ENCODE peak calls at places on chromosomes 3 and 15, in eight cellular contexts. One of them, this sample, is unnamed.

GRCh38 chr3:101988591-101988990 is 139.3 kb downstream of the NFKBIZ start:
- DNase-seq in neural crest cell: no peak
- DNase-seq in endothelial cell: no peak
- DNase-seq in PC-3: peak
- DNase-seq in BE2C: no peak
- DNase-seq in lower leg skin: no peak
- DNase-seq in hepatocyte: no peak
- DNase-seq in brain microvascular endothelial cell: no peak
- DNase-seq in this sample: no peak

GRCh38 chr3:101862453-101863165 is 13.3 kb downstream of the NFKBIZ start:
- DNase-seq in neural crest cell: no peak
- DNase-seq in endothelial cell: no peak
- DNase-seq in PC-3: peak
- DNase-seq in BE2C: no peak
- DNase-seq in lower leg skin: no peak
- DNase-seq in hepatocyte: no peak
- DNase-seq in brain microvascular endothelial cell: no peak
- DNase-seq in this sample: no peak

GRCh38 chr15:70378126-70379031 is 280.7 kb upstream of the TLE3 start:
- DNase-seq in neural crest cell: no peak
- DNase-seq in endothelial cell: no peak
- DNase-seq in PC-3: no peak
- DNase-seq in BE2C: no peak
- DNase-seq in lower leg skin: peak
- DNase-seq in hepatocyte: no peak
- DNase-seq in brain microvascular endothelial cell: no peak
- DNase-seq in this sample: no peak

GRCh38 chr3:109265300-109265699 is 51.0 kb downstream of the DPPA2 start:
- DNase-seq in neural crest cell: no peak
- DNase-seq in endothelial cell: no peak
- DNase-seq in PC-3: peak
- DNase-seq in BE2C: no peak
- DNase-seq in lower leg skin: no peak
- DNase-seq in hepatocyte: no peak
- DNase-seq in brain microvascular endothelial cell: peak
- DNase-seq in this sample: no peak

GRCh38 chr3:151660890-151661289 is 72.8 kb upstream of the AADACL2 start:
- DNase-seq in neural crest cell: no peak
- DNase-seq in endothelial cell: no peak
- DNase-seq in PC-3: peak
- DNase-seq in BE2C: no peak
- DNase-seq in lower leg skin: no peak
- DNase-seq in hepatocyte: no peak
- DNase-seq in brain microvascular endothelial cell: no peak
- DNase-seq in this sample: no peak

GRCh38 chr15:78024141-78024567 is 53.4 kb downstream of the TBC1D2B start:
- DNase-seq in neural crest cell: no peak
- DNase-seq in endothelial cell: no peak
- DNase-seq in PC-3: no peak
- DNase-seq in BE2C: no peak
- DNase-seq in lower leg skin: peak
- DNase-seq in hepatocyte: no peak
- DNase-seq in brain microvascular endothelial cell: no peak
- DNase-seq in this sample: no peak

GRCh38 chr3:48088056-48088748 is 72.0 kb upstream of the MAP4 start:
- DNase-seq in neural crest cell: peak
- DNase-seq in endothelial cell: no peak
- DNase-seq in PC-3: no peak
- DNase-seq in BE2C: peak
- DNase-seq in lower leg skin: peak
- DNase-seq in hepatocyte: peak
- DNase-seq in brain microvascular endothelial cell: peak
- DNase-seq in this sample: no peak

GRCh38 chr3:165254812-165255211 is 58.6 kb upstream of the SLITRK3 start:
- DNase-seq in neural crest cell: no peak
- DNase-seq in endothelial cell: peak
- DNase-seq in PC-3: peak
- DNase-seq in BE2C: peak
- DNase-seq in lower leg skin: no peak
- DNase-seq in hepatocyte: peak
- DNase-seq in brain microvascular endothelial cell: peak
- DNase-seq in this sample: no peak

GRCh38 chr15:75712668-75713337 is at the start of gene CSPG4:
- DNase-seq in neural crest cell: peak
- DNase-seq in endothelial cell: peak
- DNase-seq in PC-3: peak
- DNase-seq in BE2C: peak
- DNase-seq in lower leg skin: no peak
- DNase-seq in hepatocyte: peak
- DNase-seq in brain microvascular endothelial cell: peak
- DNase-seq in this sample: peak

GRCh38 chr15:49036650-49037545 is 9.3 kb downstream of the SECISBP2L start:
- DNase-seq in neural crest cell: no peak
- DNase-seq in endothelial cell: no peak
- DNase-seq in PC-3: peak
- DNase-seq in BE2C: no peak
- DNase-seq in lower leg skin: no peak
- DNase-seq in hepatocyte: no peak
- DNase-seq in brain microvascular endothelial cell: peak
- DNase-seq in this sample: no peak

GRCh38 chr15:68186671-68187397 is 18.3 kb downstream of the CALML4 start:
- DNase-seq in neural crest cell: no peak
- DNase-seq in endothelial cell: no peak
- DNase-seq in PC-3: peak
- DNase-seq in BE2C: no peak
- DNase-seq in lower leg skin: no peak
- DNase-seq in hepatocyte: no peak
- DNase-seq in brain microvascular endothelial cell: peak
- DNase-seq in this sample: no peak

GRCh38 chr3:47685037-47685436 is 96.7 kb downstream of the SMARCC1 start:
- DNase-seq in neural crest cell: no peak
- DNase-seq in endothelial cell: no peak
- DNase-seq in PC-3: peak
- DNase-seq in BE2C: no peak
- DNase-seq in lower leg skin: no peak
- DNase-seq in hepatocyte: no peak
- DNase-seq in brain microvascular endothelial cell: no peak
- DNase-seq in this sample: no peak

GRCh38 chr15:60351066-60351465 is 46.7 kb downstream of the ANXA2 start:
- DNase-seq in neural crest cell: no peak
- DNase-seq in endothelial cell: no peak
- DNase-seq in PC-3: no peak
- DNase-seq in BE2C: peak
- DNase-seq in lower leg skin: no peak
- DNase-seq in hepatocyte: no peak
- DNase-seq in brain microvascular endothelial cell: no peak
- DNase-seq in this sample: no peak

GRCh38 chr15:56325186-56325585 is 40.0 kb upstream of the TEX9 start:
- DNase-seq in neural crest cell: no peak
- DNase-seq in endothelial cell: no peak
- DNase-seq in PC-3: peak
- DNase-seq in BE2C: no peak
- DNase-seq in lower leg skin: no peak
- DNase-seq in hepatocyte: no peak
- DNase-seq in brain microvascular endothelial cell: no peak
- DNase-seq in this sample: no peak

GRCh38 chr15:95958417-95958816 is 372.1 kb upstream of the NR2F2 start:
- DNase-seq in neural crest cell: no peak
- DNase-seq in endothelial cell: no peak
- DNase-seq in PC-3: no peak
- DNase-seq in BE2C: no peak
- DNase-seq in lower leg skin: no peak
- DNase-seq in hepatocyte: peak
- DNase-seq in brain microvascular endothelial cell: no peak
- DNase-seq in this sample: no peak

GRCh38 chr3:113747719-113748046 is 848 bp downstream of the ATP6V1A start:
- DNase-seq in neural crest cell: no peak
- DNase-seq in endothelial cell: no peak
- DNase-seq in PC-3: peak
- DNase-seq in BE2C: no peak
- DNase-seq in lower leg skin: no peak
- DNase-seq in hepatocyte: no peak
- DNase-seq in brain microvascular endothelial cell: no peak
- DNase-seq in this sample: no peak

GRCh38 chr3:124559650-124560405 is 170.4 kb upstream of the UMPS start:
- DNase-seq in neural crest cell: peak
- DNase-seq in endothelial cell: peak
- DNase-seq in PC-3: peak
- DNase-seq in BE2C: peak
- DNase-seq in lower leg skin: peak
- DNase-seq in hepatocyte: peak
- DNase-seq in brain microvascular endothelial cell: peak
- DNase-seq in this sample: peak

DNA sequence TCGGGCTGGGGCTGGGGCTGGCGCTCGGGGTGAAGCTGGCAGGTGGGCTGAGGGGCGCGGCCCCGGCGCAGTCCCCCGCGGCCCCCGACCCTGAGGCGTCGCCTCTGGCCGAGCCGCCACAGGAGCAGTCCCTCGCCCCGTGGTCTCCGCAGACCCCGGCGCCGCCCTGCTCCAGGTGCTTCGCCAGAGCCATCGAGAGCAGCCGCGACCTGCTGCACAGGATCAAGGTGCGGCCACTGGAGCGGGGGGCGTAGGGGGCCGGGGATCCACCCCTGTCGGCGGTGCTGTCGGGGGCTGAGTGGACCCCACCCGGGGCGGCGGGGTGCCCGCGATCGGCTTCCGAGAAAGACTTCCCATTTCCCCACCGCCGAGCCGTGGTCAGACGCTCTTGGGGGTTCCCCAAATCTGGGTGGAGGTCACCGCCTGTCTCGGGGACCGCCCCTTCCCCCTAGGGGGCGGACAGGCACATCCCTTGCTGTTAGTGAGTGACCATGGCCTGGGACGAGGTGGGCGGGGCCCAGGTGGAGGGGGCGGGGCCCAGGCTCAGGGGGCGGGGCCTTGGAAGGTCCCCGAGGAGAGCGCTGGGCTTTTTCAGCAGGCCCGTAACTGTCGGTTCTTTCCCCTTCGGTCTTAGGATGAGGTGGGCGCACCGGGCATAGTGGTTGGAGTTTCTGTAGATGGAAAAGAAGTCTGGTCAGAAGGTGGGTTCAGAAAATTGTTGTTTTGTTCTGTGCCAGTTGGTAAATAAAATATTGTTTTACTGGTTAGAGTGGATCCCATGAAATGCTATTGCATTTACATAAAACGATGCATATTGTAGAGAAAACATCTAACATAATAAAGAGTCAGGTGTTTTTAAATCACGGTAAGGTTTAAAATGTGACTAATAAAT is 587 bp downstream of the LACTB start:
- DNase-seq in neural crest cell: peak
- DNase-seq in endothelial cell: peak
- DNase-seq in PC-3: peak
- DNase-seq in BE2C: peak
- DNase-seq in lower leg skin: peak
- DNase-seq in hepatocyte: peak
- DNase-seq in brain microvascular endothelial cell: peak
- DNase-seq in this sample: peak
- TF ChIP-seq CTCF in neural crest cell: peak
- TF ChIP-seq CTCF in endothelial cell: peak
- TF ChIP-seq CTCF in PC-3: peak
- TF ChIP-seq CTCF in BE2C: peak
- TF ChIP-seq CTCF in lower leg skin: no peak
- TF ChIP-seq CTCF in hepatocyte: peak
- TF ChIP-seq CTCF in brain microvascular endothelial cell: peak
- TF ChIP-seq CTCF in this sample: no peak

GRCh38 chr3:49219132-49219531 is 47.7 kb downstream of the KLHDC8B start:
- DNase-seq in neural crest cell: no peak
- DNase-seq in endothelial cell: no peak
- DNase-seq in PC-3: no peak
- DNase-seq in BE2C: no peak
- DNase-seq in lower leg skin: no peak
- DNase-seq in hepatocyte: no peak
- DNase-seq in brain microvascular endothelial cell: no peak
- DNase-seq in this sample: no peak
- TF ChIP-seq CTCF in neural crest cell: no peak
- TF ChIP-seq CTCF in endothelial cell: no peak
- TF ChIP-seq CTCF in PC-3: no peak
- TF ChIP-seq CTCF in BE2C: no peak
- TF ChIP-seq CTCF in lower leg skin: no peak
- TF ChIP-seq CTCF in hepatocyte: no peak
- TF ChIP-seq CTCF in brain microvascular endothelial cell: no peak
- TF ChIP-seq CTCF in this sample: no peak

DNA sequence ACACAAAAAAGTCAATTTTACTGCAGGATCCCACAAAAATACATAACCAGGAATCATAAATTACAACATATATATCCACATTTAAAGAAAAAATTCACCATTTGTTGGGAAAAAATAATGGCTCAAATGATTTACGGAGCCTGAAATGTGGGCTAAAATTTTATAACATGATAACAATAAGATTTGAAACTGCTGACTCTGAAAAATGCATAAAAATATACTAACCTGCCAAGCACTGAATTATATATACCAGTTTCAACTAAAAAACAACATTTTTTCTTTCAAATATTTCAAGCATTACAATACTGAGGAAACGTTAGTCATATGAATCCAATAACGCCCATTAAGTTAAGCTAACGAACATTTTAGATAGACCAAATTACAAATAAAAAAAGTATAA is 12.2 kb upstream of the MYO5C start:
- DNase-seq in neural crest cell: no peak
- DNase-seq in endothelial cell: no peak
- DNase-seq in PC-3: no peak
- DNase-seq in BE2C: no peak
- DNase-seq in lower leg skin: no peak
- DNase-seq in hepatocyte: no peak
- DNase-seq in brain microvascular endothelial cell: no peak
- DNase-seq in this sample: no peak
- TF ChIP-seq CTCF in neural crest cell: no peak
- TF ChIP-seq CTCF in endothelial cell: no peak
- TF ChIP-seq CTCF in PC-3: no peak
- TF ChIP-seq CTCF in BE2C: no peak
- TF ChIP-seq CTCF in lower leg skin: no peak
- TF ChIP-seq CTCF in hepatocyte: no peak
- TF ChIP-seq CTCF in brain microvascular endothelial cell: no peak
- TF ChIP-seq CTCF in this sample: no peak

GRCh38 chr15:74408385-74408784 is 25.4 kb downstream of the SEMA7A start:
- DNase-seq in neural crest cell: no peak
- DNase-seq in endothelial cell: no peak
- DNase-seq in PC-3: no peak
- DNase-seq in BE2C: no peak
- DNase-seq in lower leg skin: no peak
- DNase-seq in hepatocyte: no peak
- DNase-seq in brain microvascular endothelial cell: no peak
- DNase-seq in this sample: no peak

GRCh38 chr15:74406517-74406916 is 27.2 kb downstream of the SEMA7A start:
- DNase-seq in neural crest cell: no peak
- DNase-seq in endothelial cell: no peak
- DNase-seq in PC-3: no peak
- DNase-seq in BE2C: no peak
- DNase-seq in lower leg skin: no peak
- DNase-seq in hepatocyte: no peak
- DNase-seq in brain microvascular endothelial cell: no peak
- DNase-seq in this sample: no peak

GRCh38 chr15:74408815-74409214 is 24.9 kb downstream of the SEMA7A start:
- DNase-seq in neural crest cell: no peak
- DNase-seq in endothelial cell: no peak
- DNase-seq in PC-3: no peak
- DNase-seq in BE2C: no peak
- DNase-seq in lower leg skin: no peak
- DNase-seq in hepatocyte: no peak
- DNase-seq in brain microvascular endothelial cell: no peak
- DNase-seq in this sample: no peak

GRCh38 chr15:74405823-74406222 is 27.9 kb downstream of the SEMA7A start:
- DNase-seq in neural crest cell: no peak
- DNase-seq in endothelial cell: no peak
- DNase-seq in PC-3: no peak
- DNase-seq in BE2C: no peak
- DNase-seq in lower leg skin: no peak
- DNase-seq in hepatocyte: no peak
- DNase-seq in brain microvascular endothelial cell: peak
- DNase-seq in this sample: no peak

GRCh38 chr15:74406992-74407705 is 26.6 kb downstream of the SEMA7A start:
- DNase-seq in neural crest cell: peak
- DNase-seq in endothelial cell: no peak
- DNase-seq in PC-3: peak
- DNase-seq in BE2C: peak
- DNase-seq in lower leg skin: no peak
- DNase-seq in hepatocyte: peak
- DNase-seq in brain microvascular endothelial cell: peak
- DNase-seq in this sample: peak
- TF ChIP-seq CTCF in neural crest cell: no peak
- TF ChIP-seq CTCF in endothelial cell: no peak
- TF ChIP-seq CTCF in PC-3: no peak
- TF ChIP-seq CTCF in BE2C: no peak
- TF ChIP-seq CTCF in lower leg skin: no peak
- TF ChIP-seq CTCF in hepatocyte: no peak
- TF ChIP-seq CTCF in brain microvascular endothelial cell: peak
- TF ChIP-seq CTCF in this sample: no peak